ENCODE peak calls at places on chromosomes 11 and 22, in four cellular contexts. I, L, H and K are unnamed samples.
A peak's percentile ranks its signal among the peaks of the same experiment; 100 is the strongest.

GRCh38 chr11:19903620-19904069 is 191.0 kb downstream of the NAV2 start:
- DNase-seq in I (peak; percentile 80), L (no peak), H (peak; percentile 52), K (peak; percentile 82)

GRCh38 chr11:7444582-7444981 is 40.7 kb upstream of the OLFML1 start:
- DNase-seq in I (no peak), L (no peak), H (no peak), K (no peak)

GRCh38 chr22:44663256-44663999 is 38.6 kb upstream of the PRR5 start:
- DNase-seq in I (no peak), L (no peak), H (no peak), K (no peak)

GRCh38 chr22:37482244-37482643 is 3.9 kb downstream of the MFNG start:
- DNase-seq in I (no peak), L (no peak), H (no peak), K (no peak)

GRCh38 chr11:74280494-74280893 is 30.9 kb downstream of the P4HA3 start:
- DNase-seq in I (no peak), L (no peak), H (no peak), K (no peak)

GRCh38 chr11:95922536-95923440 is 1.1 kb downstream of the MTMR2 start:
- DNase-seq in I (no peak), L (no peak), H (no peak), K (no peak)

GRCh38 chr11:17547051-17547577 is at the start of gene OTOG:
- DNase-seq in I (no peak), L (peak; percentile 77), H (no peak), K (no peak)

GRCh38 chr11:1108246-1108900 is 33.7 kb downstream of the MUC2 start:
- DNase-seq in I (no peak), L (no peak), H (no peak), K (no peak)

GRCh38 chr11:15969701-15970329 is 386.5 kb downstream of the SOX6 start:
- DNase-seq in I (no peak), L (no peak), H (no peak), K (no peak)

GRCh38 chr11:111845256-111846028 is 25.9 kb downstream of the ALG9 start:
- DNase-seq in I (no peak), L (no peak), H (no peak), K (no peak)

GRCh38 chr11:79198898-79199250 is 242.0 kb downstream of the TENM4 start:
- DNase-seq in I (no peak), L (no peak), H (no peak), K (no peak)

GRCh38 chr11:129625930-129626329 is 189.7 kb upstream of the TMEM45B start:
- DNase-seq in I (no peak), L (no peak), H (no peak), K (no peak)

GRCh38 chr11:19508166-19508565 is 204.5 kb upstream of the NAV2 start:
- DNase-seq in I (no peak), L (no peak), H (peak; percentile 74), K (peak; percentile 17)

DNA sequence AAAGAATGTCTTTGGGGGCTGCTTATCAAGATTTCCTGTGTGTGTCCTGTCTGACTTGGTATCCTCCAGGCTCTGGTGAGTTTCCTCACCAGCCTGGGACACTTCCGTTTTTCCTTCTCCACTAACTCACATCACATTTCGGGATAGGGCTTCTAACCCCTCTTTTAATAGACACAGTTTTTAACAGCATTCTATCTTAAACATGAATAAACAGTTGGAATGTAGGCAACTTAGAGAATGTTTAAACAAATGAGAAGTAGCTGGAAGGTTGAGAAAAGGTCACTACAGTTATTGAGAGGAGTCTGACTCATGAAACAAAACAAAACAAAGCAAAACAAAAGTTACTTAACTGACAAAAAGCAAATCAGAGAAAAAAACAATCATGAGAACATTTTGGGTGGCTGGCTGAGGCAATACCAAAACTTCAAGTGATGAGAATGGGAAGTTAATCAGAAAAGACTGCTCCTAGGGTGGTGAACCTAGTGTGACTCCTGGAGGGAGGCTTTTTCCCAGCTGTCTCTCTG is 64.7 kb upstream of the CTSC start:
- DNase-seq in I (no peak), L (no peak), H (peak; percentile 9), K (no peak)
- H3K27ac ChIP-seq in I (no peak overlapping the region), L (no peak overlapping the region), H (peak overlapping the region; percentile 53), K (peak overlapping the region; percentile 40)

GRCh38 chr11:45997599-45997998 is 75.1 kb downstream of the LARGE2 start:
- DNase-seq in I (no peak), L (no peak), H (no peak), K (no peak)

GRCh38 chr11:45995342-45995734 is 72.9 kb downstream of the LARGE2 start:
- DNase-seq in I (no peak), L (no peak), H (no peak), K (no peak)

GRCh38 chr11:45993438-45994064 is 71.1 kb downstream of the LARGE2 start:
- DNase-seq in I (peak; percentile 56), L (no peak), H (no peak), K (peak; percentile 37)

GRCh38 chr11:45988922-45989321 is 66.5 kb downstream of the LARGE2 start:
- DNase-seq in I (no peak), L (no peak), H (no peak), K (no peak)

GRCh38 chr11:45994421-45995341 is 72.2 kb downstream of the LARGE2 start:
- DNase-seq in I (no peak), L (no peak), H (no peak), K (no peak)
- TF ChIP-seq EP300 in I (no peak), L (no peak), H (no peak), K (no peak)

GRCh38 chr11:8527939-8528338 is 66.1 kb downstream of the STK33 start:
- DNase-seq in I (no peak), L (no peak), H (no peak), K (no peak)

GRCh38 chr11:8532475-8532874 is 61.6 kb downstream of the STK33 start:
- DNase-seq in I (no peak), L (no peak), H (no peak), K (no peak)

GRCh38 chr11:8531982-8532381 is 62.0 kb downstream of the STK33 start:
- DNase-seq in I (no peak), L (no peak), H (no peak), K (no peak)

GRCh38 chr11:8533332-8533731 is 60.7 kb downstream of the STK33 start:
- DNase-seq in I (no peak), L (no peak), H (no peak), K (no peak)

DNA sequence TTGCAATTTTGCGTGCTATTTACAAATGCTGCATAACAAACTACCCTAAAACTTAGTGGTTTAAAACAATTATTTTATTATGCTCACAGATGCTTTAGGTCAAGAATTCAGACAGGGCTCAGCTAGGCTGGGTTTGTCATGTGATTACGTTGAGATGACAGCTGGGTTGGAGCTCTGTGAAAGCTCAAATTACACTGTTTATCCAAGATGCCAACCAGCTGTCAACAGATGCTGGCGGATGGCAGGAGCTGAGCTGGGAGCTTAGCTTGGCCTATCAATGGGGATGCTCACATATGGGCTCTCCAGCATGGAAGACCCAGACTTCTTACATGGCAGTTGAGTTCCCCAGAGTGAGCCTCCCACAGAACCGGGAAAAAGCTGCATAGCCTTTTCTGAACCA is 62.7 kb downstream of the STK33 start:
- DNase-seq in I (no peak), L (no peak), H (no peak), K (no peak)
- H3K27ac ChIP-seq in I (no peak overlapping the region), L (no peak overlapping the region), H (no peak overlapping the region), K (no peak overlapping the region)

GRCh38 chr11:63554901-63555218 is 8.3 kb downstream of the PLAAT2 start:
- DNase-seq in I (no peak), L (no peak), H (no peak), K (no peak)
- TF ChIP-seq EP300 in I (no peak), L (no peak), H (no peak), K (no peak)

GRCh38 chr22:32765117-32765618 is 36.3 kb upstream of the TIMP3 start:
- DNase-seq in I (no peak), L (no peak), H (no peak), K (no peak)
- H3K27ac ChIP-seq in I (no peak overlapping the region), L (peak overlapping the region; percentile 69), H (no peak overlapping the region), K (no peak overlapping the region)